ENCODE peak calls at places on chromosomes 5 and 9, in seven cellular contexts. V, H, O, L, P, X and F are unnamed samples. For H3K9me3 and H3K4me1, the result is how much of the 10 kb centered on the place peaks cover.

GRCh38 chr9:135478858-135479468 is 619 bp upstream of the PPP1R26 start:
- DNase-seq in V (no peak), H (peak), O (no peak), L (no peak), P (peak), X (no peak), F (peak)

GRCh38 chr5:53035868-53036381 is 46.8 kb downstream of the ITGA2 start:
- DNase-seq in V (no peak), H (no peak), O (no peak), L (no peak), P (no peak), X (no peak), F (peak)

GRCh38 chr5:92527311-92528078 is 1053.5 kb downstream of the NR2F1-AS1 start:
- DNase-seq in V (no peak), H (no peak), O (no peak), L (no peak), P (no peak), X (no peak), F (no peak)

GRCh38 chr9:92439921-92440750 is 15.9 kb upstream of the OMD start:
- DNase-seq in V (no peak), H (no peak), O (no peak), L (no peak), P (no peak), X (no peak), F (no peak)

GRCh38 chr5:173746050-173746449 is 129.6 kb upstream of the BOD1 start:
- DNase-seq in V (no peak), H (no peak), O (no peak), L (no peak), P (no peak), X (no peak), F (no peak)

GRCh38 chr5:79759436-79759835 is 69.8 kb downstream of the CMYA5 start:
- DNase-seq in V (no peak), H (no peak), O (no peak), L (no peak), P (no peak), X (no peak), F (no peak)

GRCh38 chr5:59813761-59814562 is 79.6 kb downstream of the PDE4D start:
- DNase-seq in V (no peak), H (no peak), O (no peak), L (no peak), P (no peak), X (no peak), F (peak)

GRCh38 chr5:170216262-170216864 is 16.4 kb upstream of the C5orf58 start:
- DNase-seq in V (no peak), H (no peak), O (no peak), L (no peak), P (no peak), X (no peak), F (peak)

GRCh38 chr9:126875780-126876510 is 15.5 kb downstream of the ZBTB34 start:
- DNase-seq in V (no peak), H (no peak), O (no peak), L (no peak), P (no peak), X (no peak), F (peak)

GRCh38 chr5:4868140-4868735 is 271.9 kb upstream of the ADAMTS16 start:
- DNase-seq in V (peak), H (peak), O (no peak), L (no peak), P (no peak), X (no peak), F (peak)

GRCh38 chr9:106560540-106560939 is 302.4 kb upstream of the ZNF462 start:
- DNase-seq in V (no peak), H (no peak), O (no peak), L (no peak), P (no peak), X (no peak), F (no peak)

GRCh38 chr9:83234541-83234940 is 171.6 kb upstream of the RASEF start:
- DNase-seq in V (no peak), H (no peak), O (no peak), L (no peak), P (no peak), X (no peak), F (no peak)

GRCh38 chr9:121674952-121675351 is 23.5 kb downstream of the DAB2IP start:
- DNase-seq in V (no peak), H (no peak), O (no peak), L (no peak), P (peak), X (no peak), F (peak)

GRCh38 chr5:111734013-111734412 is 23.0 kb downstream of the NREP start:
- DNase-seq in V (no peak), H (no peak), O (no peak), L (no peak), P (no peak), X (no peak), F (no peak)

GRCh38 chr5:88660326-88660946 is 222.5 kb downstream of the MEF2C start:
- DNase-seq in V (no peak), H (no peak), O (no peak), L (no peak), P (no peak), X (no peak), F (no peak)

GRCh38 chr9:6771722-6772121 is 13.9 kb downstream of the KDM4C start:
- DNase-seq in V (no peak), H (peak), O (no peak), L (no peak), P (no peak), X (no peak), F (no peak)

GRCh38 chr9:116717150-116717549 is 30.0 kb downstream of the TRIM32 start:
- DNase-seq in V (no peak), H (no peak), O (no peak), L (no peak), P (no peak), X (no peak), F (peak)

GRCh38 chr5:9335754-9336495 is 209.9 kb downstream of the SEMA5A start:
- DNase-seq in V (no peak), H (no peak), O (no peak), L (no peak), P (no peak), X (no peak), F (no peak)

GRCh38 chr5:177410575-177410974 is 1.2 kb upstream of the F12 start:
- DNase-seq in V (no peak), H (no peak), O (no peak), L (no peak), P (no peak), X (no peak), F (no peak)

GRCh38 chr9:38331141-38331540 is 61.4 kb upstream of the ALDH1B1 start:
- DNase-seq in V (no peak), H (no peak), O (no peak), L (no peak), P (no peak), X (no peak), F (no peak)

DNA sequence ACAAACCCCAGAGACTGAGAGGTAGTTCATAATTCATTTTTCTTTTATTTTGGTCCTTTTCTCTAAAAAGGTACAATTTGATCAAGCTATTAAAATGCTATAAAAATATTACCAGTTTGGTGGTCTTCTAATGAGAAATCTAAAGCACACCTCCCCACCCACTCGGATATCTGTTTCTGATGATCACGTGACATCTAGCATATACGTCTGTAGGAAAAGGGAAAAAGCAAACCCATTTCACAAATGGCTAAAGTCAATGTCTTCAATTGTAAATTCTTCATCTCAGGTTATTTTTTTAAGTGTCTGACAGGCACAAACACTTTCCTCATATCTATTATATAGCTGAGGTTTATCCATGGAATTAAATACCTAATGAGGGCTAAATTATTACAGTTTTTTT is 18.9 kb downstream of the ZNF354A start:
- DNase-seq in V (no peak), H (no peak), O (no peak), L (no peak), P (no peak), X (no peak), F (no peak)
- H3K9me3 ChIP-seq in V (half or more), H (under half), O (half or more), L (half or more), P (half or more), X (half or more), F (half or more)

GRCh38 chr9:136693135-136693489 is 5.9 kb upstream of the AGPAT2 start:
- DNase-seq in V (no peak), H (no peak), O (no peak), L (no peak), P (no peak), X (no peak), F (no peak)
- H3K4me1 ChIP-seq in V (half or more), H (under half), O (under half), L (under half), P (under half), X (under half), F (under half)

GRCh38 chr9:99348289-99348688 is 126.2 kb downstream of the SEC61B start:
- DNase-seq in V (no peak), H (no peak), O (no peak), L (no peak), P (no peak), X (no peak), F (no peak)

GRCh38 chr9:99349870-99350269 is 127.8 kb downstream of the SEC61B start:
- DNase-seq in V (no peak), H (no peak), O (no peak), L (no peak), P (no peak), X (no peak), F (no peak)

GRCh38 chr9:99351647-99352046 is 129.6 kb downstream of the SEC61B start:
- DNase-seq in V (no peak), H (no peak), O (no peak), L (no peak), P (no peak), X (no peak), F (no peak)

GRCh38 chr9:99352786-99353185 is 130.7 kb downstream of the SEC61B start:
- DNase-seq in V (no peak), H (no peak), O (no peak), L (no peak), P (no peak), X (no peak), F (no peak)

GRCh38 chr9:99350461-99350860 is 128.4 kb downstream of the SEC61B start:
- DNase-seq in V (no peak), H (no peak), O (no peak), L (no peak), P (no peak), X (no peak), F (no peak)
- TF ChIP-seq CTCF in V (no peak), H (no peak), O (no peak), L (no peak), P (no peak), X (no peak), F (no peak)

GRCh38 chr9:137731216-137731946 is 112.6 kb downstream of the EHMT1 start:
- DNase-seq in V (no peak), H (no peak), O (no peak), L (no peak), P (no peak), X (no peak), F (no peak)
- H3K9me3 ChIP-seq in V (under half), H (under half), O (under half), L (under half), P (under half), X (under half), F (under half)

GRCh38 chr5:95861858-95862561 is 39.5 kb upstream of the GLRX start:
- DNase-seq in V (no peak), H (no peak), O (no peak), L (no peak), P (no peak), X (no peak), F (no peak)
- H3K4me1 ChIP-seq in V (half or more), H (under half), O (half or more), L (under half), P (under half), X (under half), F (under half)

DNA sequence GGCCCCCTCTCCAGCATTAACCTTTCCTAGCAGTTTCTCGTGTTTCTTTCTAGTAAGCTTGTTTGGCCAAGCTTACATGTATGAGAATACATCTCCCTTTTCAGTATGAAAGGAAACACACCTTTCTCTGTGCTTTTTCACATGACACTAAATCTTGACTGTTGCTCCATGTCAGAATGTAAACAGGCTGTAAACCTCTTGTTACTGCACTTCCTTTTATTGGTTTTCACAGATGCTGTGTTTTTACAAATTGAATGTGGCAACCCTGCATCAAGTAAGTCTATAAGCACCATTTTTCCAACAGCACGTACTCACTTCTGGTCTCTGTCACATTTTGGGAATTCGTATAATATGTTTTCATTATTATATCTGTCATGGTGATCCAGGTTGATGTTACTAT is 2.2 kb upstream of the CANX start:
- DNase-seq in V (no peak), H (no peak), O (no peak), L (no peak), P (no peak), X (no peak), F (no peak)
- TF ChIP-seq CTCF in V (no peak), H (no peak), O (no peak), L (no peak), P (no peak), X (no peak), F (no peak)

DNA sequence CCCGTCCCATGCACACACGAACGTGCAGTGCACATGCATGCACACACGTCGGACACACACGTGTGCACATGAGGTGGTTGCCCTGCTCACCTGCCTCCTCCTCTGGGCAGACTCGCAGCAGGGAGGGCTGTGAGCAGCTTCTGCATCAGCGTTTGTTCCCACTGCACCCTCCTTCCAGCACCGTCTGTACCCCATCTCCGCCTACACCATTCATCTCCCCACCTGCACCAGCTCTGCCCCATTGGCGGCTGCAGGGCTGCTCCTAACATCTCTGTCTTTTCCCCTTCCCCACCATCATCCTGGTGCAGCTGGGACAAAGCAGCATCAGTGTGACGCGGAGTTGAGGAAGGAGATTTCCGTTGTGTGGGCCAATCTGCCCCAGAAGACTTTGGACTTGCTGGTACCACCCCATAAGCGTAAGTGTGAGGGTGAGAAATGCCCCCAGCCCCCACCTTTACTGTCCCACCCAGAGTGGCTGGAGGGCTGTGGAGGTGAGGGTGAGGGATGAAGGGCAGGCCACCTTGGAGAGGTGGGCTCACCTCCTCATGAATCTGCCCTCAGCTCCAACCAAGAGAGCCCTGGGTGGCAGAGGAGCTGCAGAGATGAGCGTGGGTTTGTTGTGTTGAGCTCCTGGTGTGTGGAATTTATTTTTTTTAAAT is 234.6 kb downstream of the CACNA1B start:
- DNase-seq in V (no peak), H (no peak), O (no peak), L (no peak), P (peak), X (no peak), F (no peak)
- H3K9me3 ChIP-seq in V (under half), H (under half), O (under half), L (under half), P (under half), X (under half), F (under half)

GRCh38 chr5:147831465-147831864 is at the start of gene SPINK1:
- DNase-seq in V (no peak), H (no peak), O (no peak), L (no peak), P (no peak), X (no peak), F (no peak)
- H3K4me1 ChIP-seq in V (under half), H (under half), O (under half), L (under half), P (under half), X (under half), F (under half)